ENCODE peak calls at places on chromosomes 6 and 20, in six cellular contexts. One of them, this sample, is unnamed.
A peak's percentile ranks its signal among the peaks of the same experiment; 100 is the strongest.

GRCh38 chr6:21739241-21739640 is 145.7 kb downstream of the SOX4 start:
- DNase-seq in GM04504: no peak
- DNase-seq in DMS79: no peak
- DNase-seq in nucleus accumbens: no peak
- DNase-seq in cardiac muscle cell: no peak
- DNase-seq in NCI-H2081: no peak
- DNase-seq in this sample: no peak

GRCh38 chr20:37876863-37877262 is 26.1 kb upstream of the VSTM2L start:
- DNase-seq in DMS79: no peak
- DNase-seq in nucleus accumbens: no peak
- DNase-seq in GM04504: no peak
- DNase-seq in NCI-H2081: no peak
- DNase-seq in cardiac muscle cell: no peak
- DNase-seq in this sample: no peak

GRCh38 chr6:152804150-152804549 is 53.6 kb downstream of the VIP start:
- DNase-seq in nucleus accumbens: no peak
- DNase-seq in NCI-H2081: no peak
- DNase-seq in GM04504: no peak
- DNase-seq in cardiac muscle cell: no peak
- DNase-seq in DMS79: no peak
- DNase-seq in this sample: no peak

GRCh38 chr20:62063601-62063980 is 2.1 kb downstream of the TAF4 start:
- DNase-seq in GM04504: no peak
- DNase-seq in nucleus accumbens: peak; percentile 17
- DNase-seq in NCI-H2081: no peak
- DNase-seq in cardiac muscle cell: peak; percentile 45
- DNase-seq in DMS79: peak; percentile 31
- DNase-seq in this sample: peak; percentile 15

GRCh38 chr6:21522773-21523490 is 70.6 kb upstream of the SOX4 start:
- DNase-seq in NCI-H2081: peak; percentile 69
- DNase-seq in GM04504: no peak
- DNase-seq in nucleus accumbens: peak; percentile 3
- DNase-seq in cardiac muscle cell: no peak
- DNase-seq in DMS79: peak; percentile 56
- DNase-seq in this sample: no peak

GRCh38 chr6:4314201-4314707 is 178.9 kb upstream of the ECI2 start:
- DNase-seq in nucleus accumbens: no peak
- DNase-seq in cardiac muscle cell: no peak
- DNase-seq in DMS79: no peak
- DNase-seq in GM04504: no peak
- DNase-seq in NCI-H2081: no peak
- DNase-seq in this sample: no peak

GRCh38 chr6:11389977-11390376 is 147.6 kb upstream of the TMEM170B start:
- DNase-seq in DMS79: peak; percentile 39
- DNase-seq in nucleus accumbens: no peak
- DNase-seq in GM04504: no peak
- DNase-seq in NCI-H2081: no peak
- DNase-seq in cardiac muscle cell: peak; percentile 58
- DNase-seq in this sample: no peak

GRCh38 chr6:136226027-136226673 is 24.0 kb downstream of the MTFR2 start:
- DNase-seq in GM04504: no peak
- DNase-seq in nucleus accumbens: peak; percentile 4
- DNase-seq in cardiac muscle cell: peak; percentile 67
- DNase-seq in DMS79: no peak
- DNase-seq in NCI-H2081: peak; percentile 30
- DNase-seq in this sample: peak; percentile 73

GRCh38 chr20:16059841-16060240 is 513.4 kb downstream of the KIF16B start:
- DNase-seq in DMS79: no peak
- DNase-seq in nucleus accumbens: no peak
- DNase-seq in GM04504: no peak
- DNase-seq in NCI-H2081: no peak
- DNase-seq in cardiac muscle cell: no peak
- DNase-seq in this sample: no peak

GRCh38 chr6:56156643-56157042 is 90.7 kb downstream of the COL21A1 start:
- DNase-seq in GM04504: no peak
- DNase-seq in DMS79: no peak
- DNase-seq in nucleus accumbens: no peak
- DNase-seq in cardiac muscle cell: no peak
- DNase-seq in NCI-H2081: no peak
- DNase-seq in this sample: peak; percentile 57

GRCh38 chr6:81401970-81402690 is 350.4 kb downstream of the TENT5A start:
- DNase-seq in DMS79: no peak
- DNase-seq in NCI-H2081: no peak
- DNase-seq in GM04504: peak; percentile 10
- DNase-seq in nucleus accumbens: no peak
- DNase-seq in cardiac muscle cell: no peak
- DNase-seq in this sample: peak; percentile 1

GRCh38 chr6:7236312-7237209 is 76.4 kb downstream of the SSR1 start:
- DNase-seq in NCI-H2081: no peak
- DNase-seq in cardiac muscle cell: no peak
- DNase-seq in nucleus accumbens: no peak
- DNase-seq in DMS79: no peak
- DNase-seq in GM04504: no peak
- DNase-seq in this sample: no peak

GRCh38 chr20:37346526-37347346 is 796 bp downstream of the SRC start:
- DNase-seq in DMS79: no peak
- DNase-seq in nucleus accumbens: no peak
- DNase-seq in cardiac muscle cell: peak; percentile 40
- DNase-seq in GM04504: no peak
- DNase-seq in NCI-H2081: no peak
- DNase-seq in this sample: no peak

GRCh38 chr6:131419698-131420097 is 153.3 kb upstream of the ARG1 start:
- DNase-seq in cardiac muscle cell: no peak
- DNase-seq in nucleus accumbens: no peak
- DNase-seq in DMS79: peak; percentile 9
- DNase-seq in NCI-H2081: no peak
- DNase-seq in GM04504: no peak
- DNase-seq in this sample: no peak

GRCh38 chr6:106101466-106101865 is 15.3 kb downstream of the PRDM1 start:
- DNase-seq in DMS79: no peak
- DNase-seq in NCI-H2081: no peak
- DNase-seq in GM04504: no peak
- DNase-seq in nucleus accumbens: no peak
- DNase-seq in cardiac muscle cell: no peak
- DNase-seq in this sample: no peak

GRCh38 chr6:31723245-31723979 is at the start of gene MPIG6B:
- DNase-seq in NCI-H2081: no peak
- DNase-seq in cardiac muscle cell: no peak
- DNase-seq in DMS79: no peak
- DNase-seq in nucleus accumbens: no peak
- DNase-seq in GM04504: no peak
- DNase-seq in this sample: no peak

GRCh38 chr6:157929076-157929475 is 52.6 kb upstream of the SYNJ2 start:
- DNase-seq in cardiac muscle cell: no peak
- DNase-seq in NCI-H2081: no peak
- DNase-seq in DMS79: no peak
- DNase-seq in nucleus accumbens: peak; percentile 34
- DNase-seq in GM04504: no peak
- DNase-seq in this sample: no peak

GRCh38 chr6:119312875-119313338 is 36.7 kb downstream of the MAN1A1 start:
- DNase-seq in nucleus accumbens: no peak
- DNase-seq in DMS79: no peak
- DNase-seq in NCI-H2081: no peak
- DNase-seq in GM04504: no peak
- DNase-seq in cardiac muscle cell: peak; percentile 55
- DNase-seq in this sample: no peak